ENCODE peak calls at places on chromosomes 4 and X, in five cellular contexts. One of them, this sample, is unnamed.
A peak's percentile ranks its signal among the peaks of the same experiment; 100 is the strongest.

GRCh38 chr4:3335982-3336381 is 43.2 kb downstream of the RGS12 start:
- DNase-seq in ELR: no peak
- DNase-seq in T-cell: no peak
- DNase-seq in HFFc6: no peak
- DNase-seq in GM23338: no peak
- DNase-seq in this sample: no peak

GRCh38 chrX:31353095-31353494 is 281.3 kb upstream of the FTHL17 start:
- DNase-seq in ELR: peak; percentile 87
- DNase-seq in T-cell: no peak
- DNase-seq in HFFc6: peak; percentile 69
- DNase-seq in GM23338: no peak
- DNase-seq in this sample: peak; percentile 43

GRCh38 chr4:6362243-6362885 is 92.7 kb downstream of the WFS1 start:
- DNase-seq in ELR: no peak
- DNase-seq in T-cell: no peak
- DNase-seq in HFFc6: no peak
- DNase-seq in GM23338: peak; percentile 48
- DNase-seq in this sample: no peak

GRCh38 chr4:1401409-1402020 is 4.7 kb downstream of the NKX1-1 start:
- DNase-seq in ELR: no peak
- DNase-seq in T-cell: no peak
- DNase-seq in HFFc6: no peak
- DNase-seq in GM23338: no peak
- DNase-seq in this sample: no peak

GRCh38 chrX:10901290-10901633 is 209.9 kb upstream of the HCCS start:
- DNase-seq in ELR: peak; percentile 10
- DNase-seq in T-cell: no peak
- DNase-seq in HFFc6: no peak
- DNase-seq in GM23338: no peak
- DNase-seq in this sample: no peak

GRCh38 chr4:161936625-161937133 is 227.1 kb downstream of the FSTL5 start:
- DNase-seq in ELR: peak; percentile 93
- DNase-seq in T-cell: no peak
- DNase-seq in HFFc6: no peak
- DNase-seq in GM23338: peak; percentile 28
- DNase-seq in this sample: peak; percentile 89

GRCh38 chr4:40462326-40462725 is 127.2 kb downstream of the CHRNA9 start:
- DNase-seq in ELR: no peak
- DNase-seq in T-cell: no peak
- DNase-seq in HFFc6: no peak
- DNase-seq in GM23338: peak; percentile 46
- DNase-seq in this sample: no peak

GRCh38 chr4:24093446-24093845 is 203.6 kb upstream of the PPARGC1A start:
- DNase-seq in ELR: no peak
- DNase-seq in T-cell: no peak
- DNase-seq in HFFc6: no peak
- DNase-seq in GM23338: no peak
- DNase-seq in this sample: no peak

GRCh38 chr4:4328840-4329239 is 38.8 kb downstream of the ZBTB49 start:
- DNase-seq in ELR: no peak
- DNase-seq in T-cell: no peak
- DNase-seq in HFFc6: no peak
- DNase-seq in GM23338: no peak
- DNase-seq in this sample: no peak

GRCh38 chr4:74357965-74358364 is 7.0 kb upstream of the EREG start:
- DNase-seq in ELR: no peak
- DNase-seq in T-cell: no peak
- DNase-seq in HFFc6: no peak
- DNase-seq in GM23338: no peak
- DNase-seq in this sample: peak; percentile 8

GRCh38 chrX:74521961-74522833 is 92.2 kb downstream of the RLIM start:
- DNase-seq in ELR: no peak
- DNase-seq in T-cell: no peak
- DNase-seq in HFFc6: peak; percentile 4
- DNase-seq in GM23338: no peak
- DNase-seq in this sample: no peak

GRCh38 chrX:36007207-36007606 is 87.7 kb downstream of the CFAP47 start:
- DNase-seq in ELR: no peak
- DNase-seq in T-cell: no peak
- DNase-seq in HFFc6: no peak
- DNase-seq in GM23338: no peak
- DNase-seq in this sample: no peak

GRCh38 chrX:50865311-50865710 is 45.2 kb upstream of the BMP15 start:
- DNase-seq in ELR: no peak
- DNase-seq in T-cell: no peak
- DNase-seq in HFFc6: no peak
- DNase-seq in GM23338: no peak
- DNase-seq in this sample: no peak

GRCh38 chr4:113591982-113592381 is 169.6 kb downstream of the CAMK2D start:
- DNase-seq in ELR: no peak
- DNase-seq in T-cell: no peak
- DNase-seq in HFFc6: no peak
- DNase-seq in GM23338: no peak
- DNase-seq in this sample: no peak

GRCh38 chrX:76915836-76916235 is 488.3 kb downstream of the MAGEE1 start:
- DNase-seq in ELR: no peak
- DNase-seq in T-cell: no peak
- DNase-seq in HFFc6: no peak
- DNase-seq in GM23338: no peak
- DNase-seq in this sample: no peak

GRCh38 chr4:164023214-164023613 is 528.7 kb downstream of the TMA16 start:
- DNase-seq in ELR: peak; percentile 10
- DNase-seq in T-cell: no peak
- DNase-seq in HFFc6: no peak
- DNase-seq in GM23338: peak; percentile 65
- DNase-seq in this sample: no peak

GRCh38 chr4:73648478-73648877 is 28.2 kb upstream of the RASSF6 start:
- DNase-seq in ELR: no peak
- DNase-seq in T-cell: no peak
- DNase-seq in HFFc6: no peak
- DNase-seq in GM23338: no peak
- DNase-seq in this sample: no peak

GRCh38 chrX:123201720-123202119 is 17.6 kb downstream of the GRIA3 start:
- DNase-seq in ELR: no peak
- DNase-seq in T-cell: no peak
- DNase-seq in HFFc6: no peak
- DNase-seq in GM23338: no peak
- DNase-seq in this sample: no peak

GRCh38 chrX:47420264-47420663 is 49.9 kb downstream of the ZNF157 start:
- DNase-seq in ELR: no peak
- DNase-seq in T-cell: no peak
- DNase-seq in HFFc6: no peak
- DNase-seq in GM23338: no peak
- DNase-seq in this sample: no peak

GRCh38 chrX:70025464-70025863 is 24.3 kb downstream of the AWAT2 start:
- DNase-seq in ELR: no peak
- DNase-seq in T-cell: no peak
- DNase-seq in HFFc6: no peak
- DNase-seq in GM23338: no peak
- DNase-seq in this sample: no peak